ENCODE peak calls at places on chromosomes 6 and 20, in four cellular contexts. W, A, J and T are unnamed samples.
A peak's percentile ranks its signal among the peaks of the same experiment; 100 is the strongest.

GRCh38 chr6:158150701-158151100 is 17.4 kb downstream of the SERAC1 start:
- DNase-seq in W (no peak), A (no peak), J (no peak), T (no peak)

GRCh38 chr6:36827261-36828079 is 11.8 kb downstream of the CPNE5 start:
- DNase-seq in W (no peak), A (peak; percentile 79), J (no peak), T (no peak)

GRCh38 chr6:93684339-93684738 is 265.0 kb upstream of the EPHA7 start:
- DNase-seq in W (no peak), A (no peak), J (no peak), T (no peak)

GRCh38 chr20:62198931-62199330 is 16.1 kb downstream of the MTG2 start:
- DNase-seq in W (no peak), A (peak; percentile 54), J (no peak), T (no peak)

GRCh38 chr6:134178230-134179044 is 126.0 kb upstream of the SLC2A12 start:
- DNase-seq in W (peak; percentile 35), A (peak; percentile 93), J (peak; percentile 44), T (no peak)

GRCh38 chr6:119832411-119832810 is 482.9 kb upstream of the MAN1A1 start:
- DNase-seq in W (no peak), A (no peak), J (no peak), T (no peak)

GRCh38 chr6:87016772-87017171 is 78.1 kb downstream of the CGA start:
- DNase-seq in W (no peak), A (no peak), J (no peak), T (no peak)

GRCh38 chr6:138455746-138456392 is 43.4 kb downstream of the NHSL1 start:
- DNase-seq in W (peak; percentile 64), A (no peak), J (no peak), T (peak; percentile 30)

GRCh38 chr6:43242908-43243648 is at the start of gene TTBK1:
- DNase-seq in W (no peak), A (no peak), J (no peak), T (no peak)

GRCh38 chr6:53811082-53811481 is 16.3 kb downstream of the LRRC1 start:
- DNase-seq in W (peak; percentile 10), A (no peak), J (no peak), T (no peak)

GRCh38 chr20:46767127-46767761 is 57.8 kb downstream of the SLC2A10 start:
- DNase-seq in W (no peak), A (no peak), J (no peak), T (no peak)

GRCh38 chr6:20203561-20204528 is 8.4 kb downstream of the MBOAT1 start:
- DNase-seq in W (no peak), A (no peak), J (no peak), T (no peak)

GRCh38 chr20:43409041-43409913 is 48.4 kb upstream of the SRSF6 start:
- DNase-seq in W (no peak), A (no peak), J (no peak), T (no peak)

GRCh38 chr6:17580518-17581048 is 19.5 kb upstream of the FAM8A1 start:
- DNase-seq in W (no peak), A (peak; percentile 76), J (no peak), T (no peak)

GRCh38 chr6:106751501-106752252 is 122.3 kb downstream of the QRSL1 start:
- DNase-seq in W (no peak), A (peak; percentile 78), J (no peak), T (no peak)
- TF ChIP-seq CTCF in W (no peak), A (no peak), J (no peak), T (no peak)

GRCh38 chr20:2680046-2680445 is 12.5 kb upstream of the EBF4 start:
- DNase-seq in W (no peak), A (no peak), J (no peak), T (no peak)
- H3K4me3 ChIP-seq in W (no peak overlapping the region), A (no peak overlapping the region), J (no peak overlapping the region), T (no peak overlapping the region)

GRCh38 chr20:34525709-34526416 is 9.6 kb downstream of the DYNLRB1 start:
- DNase-seq in W (no peak), A (peak; percentile 94), J (no peak), T (no peak)
- TF ChIP-seq CTCF in W (no peak), A (no peak), J (no peak), T (no peak)

GRCh38 chr6:33017694-33018353 is 8.4 kb upstream of the HLA-DOA start:
- DNase-seq in W (no peak), A (no peak), J (no peak), T (no peak)
- H3K4me3 ChIP-seq in W (no peak overlapping the region), A (no peak overlapping the region), J (no peak overlapping the region), T (no peak overlapping the region)

DNA sequence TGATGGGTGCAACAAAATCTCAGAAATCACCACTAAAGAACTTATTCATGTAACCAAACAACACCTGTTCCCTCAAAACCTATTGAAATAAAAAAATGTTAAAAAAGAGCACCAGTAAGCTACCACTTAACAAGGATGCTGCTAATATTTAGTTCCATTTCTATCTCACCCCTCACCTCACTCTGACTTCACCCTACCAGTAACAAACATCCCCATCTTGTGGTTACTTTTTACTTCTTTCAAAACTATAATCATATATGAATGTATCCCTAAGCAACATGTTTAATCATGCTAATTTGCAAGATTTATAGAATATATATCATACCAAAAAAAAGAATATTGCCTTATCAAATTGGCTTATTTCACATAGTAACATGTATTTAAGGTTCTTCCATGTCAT is 27.4 kb upstream of the SLC24A3 start:
- DNase-seq in W (no peak), A (no peak), J (no peak), T (no peak)
- TF ChIP-seq CTCF in W (no peak), A (no peak), J (no peak), T (no peak)

GRCh38 chr20:19936801-19937583 is 80.2 kb upstream of the NAA20 start:
- DNase-seq in W (no peak), A (no peak), J (no peak), T (no peak)
- H3K4me3 ChIP-seq in W (no peak overlapping the region), A (peak overlapping the region; percentile 23), J (peak overlapping the region; percentile 5), T (no peak overlapping the region)

GRCh38 chr6:98054453-98054852 is 771.4 kb upstream of the MMS22L start:
- DNase-seq in W (no peak), A (no peak), J (no peak), T (no peak)
- TF ChIP-seq CTCF in W (no peak), A (no peak), J (no peak), T (peak; percentile 18)

DNA sequence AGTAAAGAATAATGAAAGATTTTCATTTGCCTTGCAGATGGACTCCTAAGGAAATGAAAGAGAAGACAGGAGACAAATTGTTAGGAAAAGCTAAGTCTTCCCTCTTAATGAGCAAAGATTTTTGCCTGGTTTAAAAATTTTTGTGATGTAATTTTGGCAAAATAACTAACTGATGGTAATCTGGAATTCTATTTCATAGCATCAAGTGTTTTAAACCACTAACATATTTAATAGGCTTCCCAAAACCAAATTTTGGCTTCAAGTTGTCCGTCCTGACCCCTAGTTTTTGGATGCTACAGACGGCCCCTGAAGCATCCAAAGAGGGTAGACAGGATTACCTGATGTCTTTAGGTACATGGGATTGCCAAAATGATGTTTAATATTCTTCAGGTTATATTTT is 124.3 kb downstream of the TPBG start:
- DNase-seq in W (no peak), A (no peak), J (no peak), T (no peak)
- H3K4me3 ChIP-seq in W (no peak overlapping the region), A (no peak overlapping the region), J (no peak overlapping the region), T (no peak overlapping the region)

GRCh38 chr6:129567374-129567773 is 142.6 kb downstream of the ARHGAP18 start:
- DNase-seq in W (no peak), A (no peak), J (no peak), T (no peak)
- TF ChIP-seq CTCF in W (peak; percentile 27), A (peak; percentile 10), J (no peak), T (peak; percentile 38)